ENCODE peak calls at places on chromosomes 7 and 10, in five cellular contexts. One of them, this sample, is unnamed. For H3F3A and H3K79me2, the result is how much of the 10 kb centered on the place peaks cover.

GRCh38 chr7:42068554-42069280 is 168.3 kb downstream of the GLI3 start:
- DNase-seq in neural progenitor cell: peak
- DNase-seq in GM23338: peak
- DNase-seq in PC-3: no peak
- DNase-seq in MM.1S: no peak
- DNase-seq in this sample: no peak

GRCh38 chr7:27155816-27156507 is 513 bp downstream of the HOXA7 start:
- DNase-seq in neural progenitor cell: peak
- DNase-seq in GM23338: peak
- DNase-seq in PC-3: peak
- DNase-seq in MM.1S: no peak
- DNase-seq in this sample: peak

GRCh38 chr10:92851003-92851402 is 2.7 kb downstream of the EXOC6 start:
- DNase-seq in neural progenitor cell: no peak
- DNase-seq in GM23338: no peak
- DNase-seq in PC-3: no peak
- DNase-seq in MM.1S: no peak
- DNase-seq in this sample: no peak

GRCh38 chr10:62650411-62650810 is 154.1 kb upstream of the ADO start:
- DNase-seq in neural progenitor cell: no peak
- DNase-seq in GM23338: no peak
- DNase-seq in PC-3: no peak
- DNase-seq in MM.1S: no peak
- DNase-seq in this sample: peak

GRCh38 chr10:11654659-11655058 is 43.2 kb upstream of the USP6NL start:
- DNase-seq in neural progenitor cell: no peak
- DNase-seq in GM23338: no peak
- DNase-seq in PC-3: no peak
- DNase-seq in MM.1S: no peak
- DNase-seq in this sample: no peak

GRCh38 chr7:86644282-86645173 is 819 bp downstream of the GRM3 start:
- DNase-seq in neural progenitor cell: peak
- DNase-seq in GM23338: peak
- DNase-seq in PC-3: no peak
- DNase-seq in MM.1S: no peak
- DNase-seq in this sample: no peak

GRCh38 chr7:988426-988911 is 5.5 kb downstream of the CYP2W1 start:
- DNase-seq in neural progenitor cell: no peak
- DNase-seq in GM23338: no peak
- DNase-seq in PC-3: no peak
- DNase-seq in MM.1S: no peak
- DNase-seq in this sample: peak

GRCh38 chr10:60288291-60288690 is 101.4 kb downstream of the ANK3 start:
- DNase-seq in neural progenitor cell: no peak
- DNase-seq in GM23338: no peak
- DNase-seq in PC-3: no peak
- DNase-seq in MM.1S: no peak
- DNase-seq in this sample: no peak

GRCh38 chr10:17981766-17982380 is 30.2 kb downstream of the SLC39A12 start:
- DNase-seq in neural progenitor cell: no peak
- DNase-seq in GM23338: peak
- DNase-seq in PC-3: peak
- DNase-seq in MM.1S: no peak
- DNase-seq in this sample: peak

GRCh38 chr10:17981201-17981600 is 29.5 kb downstream of the SLC39A12 start:
- DNase-seq in neural progenitor cell: no peak
- DNase-seq in GM23338: no peak
- DNase-seq in PC-3: no peak
- DNase-seq in MM.1S: no peak
- DNase-seq in this sample: no peak

GRCh38 chr10:17984056-17984455 is 32.3 kb downstream of the SLC39A12 start:
- DNase-seq in neural progenitor cell: no peak
- DNase-seq in GM23338: no peak
- DNase-seq in PC-3: peak
- DNase-seq in MM.1S: peak
- DNase-seq in this sample: peak

GRCh38 chr10:17984563-17984962 is 32.8 kb downstream of the SLC39A12 start:
- DNase-seq in neural progenitor cell: no peak
- DNase-seq in GM23338: no peak
- DNase-seq in PC-3: no peak
- DNase-seq in MM.1S: no peak
- DNase-seq in this sample: no peak

DNA sequence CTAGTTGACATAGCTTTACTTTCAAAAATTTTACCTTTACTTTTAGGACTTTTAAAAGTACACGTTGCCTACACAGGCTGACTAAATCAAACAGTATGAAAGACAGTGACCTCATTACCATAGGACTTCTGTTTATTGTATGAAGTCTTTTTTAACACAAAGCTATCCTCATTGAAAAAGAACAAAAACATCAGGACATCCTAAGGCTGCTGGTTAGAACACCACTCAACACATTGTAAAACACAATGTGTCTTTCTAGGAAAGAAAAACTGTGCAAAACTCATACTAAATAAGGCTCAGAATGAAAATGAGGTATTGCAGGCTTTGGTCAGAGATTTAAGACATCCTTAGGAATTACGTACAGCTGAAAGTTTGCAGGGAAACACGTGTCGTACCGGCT is 29.1 kb downstream of the SLC39A12 start:
- DNase-seq in neural progenitor cell: no peak
- DNase-seq in GM23338: no peak
- DNase-seq in PC-3: no peak
- DNase-seq in MM.1S: no peak
- DNase-seq in this sample: peak
- H3F3A ChIP-seq in neural progenitor cell: under half
- H3F3A ChIP-seq in GM23338: under half
- H3F3A ChIP-seq in PC-3: under half
- H3F3A ChIP-seq in MM.1S: under half
- H3F3A ChIP-seq in this sample: under half

GRCh38 chr10:74029943-74030342 is 32.0 kb downstream of the VCL start:
- DNase-seq in neural progenitor cell: no peak
- DNase-seq in GM23338: no peak
- DNase-seq in PC-3: no peak
- DNase-seq in MM.1S: no peak
- DNase-seq in this sample: no peak

GRCh38 chr10:74034301-74034700 is 36.4 kb downstream of the VCL start:
- DNase-seq in neural progenitor cell: no peak
- DNase-seq in GM23338: no peak
- DNase-seq in PC-3: no peak
- DNase-seq in MM.1S: no peak
- DNase-seq in this sample: no peak

GRCh38 chr10:74035324-74035723 is 37.4 kb downstream of the VCL start:
- DNase-seq in neural progenitor cell: no peak
- DNase-seq in GM23338: no peak
- DNase-seq in PC-3: peak
- DNase-seq in MM.1S: no peak
- DNase-seq in this sample: no peak

GRCh38 chr10:74033724-74034123 is 35.8 kb downstream of the VCL start:
- DNase-seq in neural progenitor cell: no peak
- DNase-seq in GM23338: no peak
- DNase-seq in PC-3: no peak
- DNase-seq in MM.1S: no peak
- DNase-seq in this sample: no peak

DNA sequence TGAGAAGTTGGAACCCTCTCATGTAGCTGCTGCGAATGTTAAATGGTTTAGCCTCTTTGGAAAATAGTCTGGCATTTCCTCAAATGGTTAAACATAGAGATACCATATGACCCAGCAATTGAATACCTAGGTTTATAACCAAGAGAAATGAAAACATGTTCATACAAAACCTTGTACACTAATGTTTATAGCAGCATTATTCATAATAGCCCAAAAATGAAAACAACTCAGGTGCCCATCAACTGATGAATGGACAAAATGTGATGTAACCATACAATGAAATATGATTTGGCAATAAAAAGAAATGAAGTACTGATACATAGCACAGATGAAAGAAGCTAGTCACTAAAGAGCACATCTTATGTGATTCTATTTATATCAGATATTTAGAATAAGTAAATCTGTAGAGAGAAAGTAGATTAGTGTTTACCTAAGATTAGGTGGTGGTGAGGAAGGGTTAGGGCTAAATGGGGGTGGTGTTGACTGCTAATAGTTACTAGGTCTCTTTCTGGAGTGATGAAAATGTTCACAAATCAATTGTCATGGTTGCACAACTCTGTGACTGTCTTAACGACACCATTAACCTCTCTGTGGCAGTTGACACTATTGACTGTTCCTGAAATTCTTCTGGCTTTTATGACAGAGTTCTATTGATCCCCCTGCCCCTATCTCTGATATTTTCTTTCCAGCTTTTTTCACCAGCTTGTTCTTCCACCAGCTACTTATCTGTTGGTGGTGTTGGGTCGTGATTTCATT is 35.2 kb downstream of the VCL start:
- DNase-seq in neural progenitor cell: no peak
- DNase-seq in GM23338: no peak
- DNase-seq in PC-3: peak
- DNase-seq in MM.1S: no peak
- DNase-seq in this sample: no peak
- H3K79me2 ChIP-seq in neural progenitor cell: half or more
- H3K79me2 ChIP-seq in GM23338: half or more
- H3K79me2 ChIP-seq in PC-3: half or more
- H3K79me2 ChIP-seq in MM.1S: under half
- H3K79me2 ChIP-seq in this sample: half or more

GRCh38 chr7:131636092-131636491 is 79.7 kb upstream of the PODXL start:
- DNase-seq in neural progenitor cell: no peak
- DNase-seq in GM23338: no peak
- DNase-seq in PC-3: no peak
- DNase-seq in MM.1S: no peak
- DNase-seq in this sample: no peak
- H3F3A ChIP-seq in neural progenitor cell: under half
- H3F3A ChIP-seq in GM23338: under half
- H3F3A ChIP-seq in PC-3: under half
- H3F3A ChIP-seq in MM.1S: under half
- H3F3A ChIP-seq in this sample: under half

GRCh38 chr7:139768249-139768824 is 9.5 kb downstream of the HIPK2 start:
- DNase-seq in neural progenitor cell: no peak
- DNase-seq in GM23338: no peak
- DNase-seq in PC-3: no peak
- DNase-seq in MM.1S: peak
- DNase-seq in this sample: no peak
- H3K79me2 ChIP-seq in neural progenitor cell: half or more
- H3K79me2 ChIP-seq in GM23338: under half
- H3K79me2 ChIP-seq in PC-3: half or more
- H3K79me2 ChIP-seq in MM.1S: half or more
- H3K79me2 ChIP-seq in this sample: half or more

DNA sequence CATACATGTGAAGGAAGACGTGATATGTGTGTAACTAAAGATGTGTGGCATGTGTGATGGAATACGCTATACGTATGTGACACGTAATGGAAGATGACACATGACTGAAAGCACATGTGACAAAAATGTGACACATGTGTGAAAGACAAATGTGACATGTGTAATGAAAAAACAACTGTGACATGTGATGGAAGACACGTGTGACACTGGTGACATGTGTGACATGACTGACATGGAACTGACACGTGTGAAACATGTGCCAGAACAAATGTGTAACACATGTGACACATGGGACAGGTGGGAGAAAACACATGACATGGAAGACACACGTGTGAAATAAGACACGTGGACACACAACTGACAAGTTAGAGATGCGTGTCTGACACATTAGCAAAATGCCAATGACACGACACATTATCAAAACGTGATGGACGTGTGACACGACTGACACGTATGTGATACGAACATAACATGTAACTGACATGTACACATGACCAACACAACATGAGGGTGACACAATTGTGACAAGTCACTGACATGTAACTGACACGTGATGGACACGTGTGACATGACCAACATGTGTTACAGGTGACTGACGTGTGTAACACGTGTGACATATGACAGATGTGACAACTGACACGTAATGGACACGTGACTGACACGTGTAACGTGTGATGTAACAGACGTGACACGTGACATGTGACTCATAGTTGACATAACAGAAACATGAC is 24.4 kb downstream of the CRPPA start:
- DNase-seq in neural progenitor cell: peak
- DNase-seq in GM23338: no peak
- DNase-seq in PC-3: no peak
- DNase-seq in MM.1S: no peak
- DNase-seq in this sample: peak
- H3F3A ChIP-seq in neural progenitor cell: under half
- H3F3A ChIP-seq in GM23338: under half
- H3F3A ChIP-seq in PC-3: under half
- H3F3A ChIP-seq in MM.1S: under half
- H3F3A ChIP-seq in this sample: under half

GRCh38 chr7:92783260-92783911 is 53.0 kb downstream of the CDK6 start:
- DNase-seq in neural progenitor cell: no peak
- DNase-seq in GM23338: no peak
- DNase-seq in PC-3: no peak
- DNase-seq in MM.1S: no peak
- DNase-seq in this sample: no peak

GRCh38 chr7:92785923-92786322 is 50.5 kb downstream of the CDK6 start:
- DNase-seq in neural progenitor cell: no peak
- DNase-seq in GM23338: no peak
- DNase-seq in PC-3: no peak
- DNase-seq in MM.1S: no peak
- DNase-seq in this sample: peak

GRCh38 chr7:92782855-92783254 is 53.5 kb downstream of the CDK6 start:
- DNase-seq in neural progenitor cell: no peak
- DNase-seq in GM23338: peak
- DNase-seq in PC-3: no peak
- DNase-seq in MM.1S: no peak
- DNase-seq in this sample: no peak

GRCh38 chr7:92782236-92782635 is 54.1 kb downstream of the CDK6 start:
- DNase-seq in neural progenitor cell: no peak
- DNase-seq in GM23338: no peak
- DNase-seq in PC-3: no peak
- DNase-seq in MM.1S: no peak
- DNase-seq in this sample: no peak

GRCh38 chr7:92784935-92785334 is 51.4 kb downstream of the CDK6 start:
- DNase-seq in neural progenitor cell: no peak
- DNase-seq in GM23338: no peak
- DNase-seq in PC-3: no peak
- DNase-seq in MM.1S: no peak
- DNase-seq in this sample: no peak
- H3K79me2 ChIP-seq in neural progenitor cell: under half
- H3K79me2 ChIP-seq in GM23338: under half
- H3K79me2 ChIP-seq in PC-3: half or more
- H3K79me2 ChIP-seq in MM.1S: half or more
- H3K79me2 ChIP-seq in this sample: half or more

DNA sequence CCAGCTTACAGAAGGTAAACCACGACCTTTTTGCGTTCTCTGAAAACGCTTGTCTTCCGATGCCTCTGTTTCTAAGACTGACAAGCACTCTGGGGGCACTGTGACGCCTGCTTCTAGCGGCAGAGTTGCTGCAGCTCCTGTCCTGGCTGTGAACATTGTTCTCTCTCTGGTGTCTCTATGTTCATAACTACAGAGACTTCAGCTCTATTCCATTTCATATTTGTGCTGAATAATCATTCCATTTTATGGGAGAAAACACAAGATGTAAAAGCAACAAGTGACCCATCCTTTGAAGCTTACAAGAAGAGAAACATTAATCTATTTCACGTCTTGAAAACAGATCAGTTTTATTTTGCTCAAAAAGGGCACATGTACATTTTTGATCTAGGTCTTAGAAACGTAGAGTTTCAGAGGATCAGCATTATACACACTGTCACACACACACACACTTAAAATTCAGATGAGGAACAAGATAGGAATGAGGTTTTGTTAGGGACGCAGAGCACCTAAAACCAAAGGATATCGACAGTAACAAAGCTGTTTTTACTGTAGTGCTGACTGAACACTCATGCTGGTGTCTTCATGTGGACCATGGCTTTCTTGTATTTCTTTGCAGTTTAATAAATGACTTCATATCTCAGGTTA is 3.0 kb downstream of the IKZF1 start:
- DNase-seq in neural progenitor cell: peak
- DNase-seq in GM23338: peak
- DNase-seq in PC-3: no peak
- DNase-seq in MM.1S: peak
- DNase-seq in this sample: no peak
- H3F3A ChIP-seq in neural progenitor cell: under half
- H3F3A ChIP-seq in GM23338: under half
- H3F3A ChIP-seq in PC-3: under half
- H3F3A ChIP-seq in MM.1S: under half
- H3F3A ChIP-seq in this sample: under half

This sample was measured in GM23248.